ENCODE peak calls at places on chromosomes 2 and 18, in six cellular contexts. V, H, P, S, O and Z are unnamed samples.

GRCh38 chr2:216034065-216034464 is 20.7 kb upstream of the MREG start:
- DNase-seq in V (peak; percentile 91), H (peak; percentile 66), S (peak; percentile 43), O (peak; percentile 52), P (peak; percentile 62), Z (peak; percentile 82)

GRCh38 chr2:74690571-74690970 is 36.5 kb downstream of the SEMA4F start:
- DNase-seq in P (no peak), S (peak; percentile 27), H (peak; percentile 74), V (peak; percentile 23), O (peak; percentile 45), Z (no peak)

GRCh38 chr2:45668509-45668908 is 17.0 kb downstream of the PRKCE start:
- DNase-seq in S (no peak), O (no peak), V (no peak), P (no peak), H (no peak), Z (no peak)

GRCh38 chr2:150697596-150697995 is 210.1 kb upstream of the RND3 start:
- DNase-seq in V (no peak), S (no peak), O (no peak), H (no peak), P (no peak), Z (no peak)

GRCh38 chr18:4270016-4270415 is 185.1 kb downstream of the DLGAP1 start:
- DNase-seq in S (no peak), H (peak; percentile 35), O (no peak), P (no peak), V (no peak), Z (no peak)

GRCh38 chr2:196534533-196534932 is 105.0 kb upstream of the CCDC150 start:
- DNase-seq in O (peak; percentile 11), P (no peak), H (no peak), S (no peak), V (no peak), Z (no peak)

GRCh38 chr2:138187221-138187620 is 222.9 kb downstream of the HNMT start:
- DNase-seq in H (no peak), V (no peak), O (no peak), P (no peak), S (no peak), Z (no peak)

GRCh38 chr2:47534179-47534919 is 131.4 kb downstream of the MSH2 start:
- DNase-seq in V (no peak), O (peak; percentile 52), S (no peak), H (no peak), P (no peak), Z (no peak)

GRCh38 chr2:229273384-229274338 is 2.6 kb upstream of the PID1 start:
- DNase-seq in O (peak; percentile 31), S (peak; percentile 28), P (no peak), V (no peak), H (peak; percentile 62), Z (no peak)

GRCh38 chr2:39119732-39120520 is 925 bp downstream of the SOS1 start:
- DNase-seq in V (no peak), S (no peak), H (peak; percentile 89), P (no peak), O (peak; percentile 68), Z (no peak)

GRCh38 chr2:71720283-71720560 is 266.9 kb downstream of the DYSF start:
- DNase-seq in S (no peak), O (no peak), P (no peak), H (no peak), V (no peak), Z (no peak)

GRCh38 chr18:78980777-78981651 is 1.4 kb downstream of the SALL3 start:
- DNase-seq in V (no peak), P (no peak), H (peak; percentile 54), S (no peak), O (peak; percentile 48), Z (no peak)

GRCh38 chr2:173151671-173152398 is 76.2 kb downstream of the MAP3K20 start:
- DNase-seq in V (no peak), P (no peak), S (no peak), O (peak; percentile 2), H (no peak), Z (no peak)

GRCh38 chr18:42514522-42514921 is 559.5 kb downstream of the PIK3C3 start:
- DNase-seq in P (no peak), S (no peak), O (no peak), H (no peak), V (no peak), Z (no peak)